ENCODE peak calls at places on chromosomes 3 and 15, in seven cellular contexts. A is lower lobe of right lung, Y is hepatocyte, G is testis, H is uterus, Z is adrenal gland, K is Panc1. D is an unnamed sample. For H3K4me1, the result is how much of the 10 kb centered on the place peaks cover.

GRCh38 chr3:147538034-147538433 is 128.9 kb downstream of the ZIC1 start:
- DNase-seq in A (no peak), Y (no peak), G (no peak), H (no peak), Z (no peak), K (no peak), D (no peak)

GRCh38 chr3:10570196-10570946 is 65.0 kb upstream of the ATP2B2 start:
- DNase-seq in A (no peak), Y (no peak), G (no peak), H (peak), Z (no peak), K (no peak), D (no peak)

GRCh38 chr3:44833394-44833793 is 28.3 kb upstream of the TMEM42 start:
- DNase-seq in A (no peak), Y (no peak), G (no peak), H (no peak), Z (no peak), K (no peak), D (no peak)

GRCh38 chr3:11356269-11356668 is 84.1 kb downstream of the ATG7 start:
- DNase-seq in A (no peak), Y (no peak), G (no peak), H (no peak), Z (no peak), K (no peak), D (no peak)

GRCh38 chr3:5197022-5197421 is 9.5 kb downstream of the EDEM1 start:
- DNase-seq in A (no peak), Y (no peak), G (no peak), H (no peak), Z (no peak), K (no peak), D (no peak)

GRCh38 chr15:43070893-43071292 is 34.9 kb downstream of the UBR1 start:
- DNase-seq in A (no peak), Y (no peak), G (no peak), H (no peak), Z (no peak), K (no peak), D (no peak)

GRCh38 chr3:50436063-50436674 is 67.3 kb downstream of the CACNA2D2 start:
- DNase-seq in A (peak), Y (peak), G (peak), H (peak), Z (peak), K (peak), D (peak)

GRCh38 chr15:96345560-96346389 is 15.3 kb downstream of the NR2F2 start:
- DNase-seq in A (no peak), Y (peak), G (peak), H (peak), Z (peak), K (no peak), D (peak)

GRCh38 chr3:129023909-129024308 is 22.8 kb downstream of the EFCC1 start:
- DNase-seq in A (no peak), Y (no peak), G (no peak), H (no peak), Z (no peak), K (no peak), D (peak)

GRCh38 chr15:58469432-58470353 is 37.9 kb downstream of the LIPC start:
- DNase-seq in A (no peak), Y (peak), G (no peak), H (no peak), Z (peak), K (no peak), D (peak)

GRCh38 chr3:101375586-101375985 is 55.2 kb upstream of the IMPG2 start:
- DNase-seq in A (no peak), Y (no peak), G (no peak), H (no peak), Z (no peak), K (no peak), D (no peak)

GRCh38 chr15:61195116-61196002 is 33.7 kb downstream of the RORA start:
- DNase-seq in A (no peak), Y (peak), G (peak), H (no peak), Z (no peak), K (peak), D (no peak)

GRCh38 chr15:63015618-63016017 is 26.9 kb upstream of the TPM1 start:
- DNase-seq in A (no peak), Y (no peak), G (no peak), H (no peak), Z (peak), K (peak), D (no peak)

GRCh38 chr3:9500108-9501050 is 53.2 kb downstream of the LHFPL4 start:
- DNase-seq in A (peak), Y (peak), G (peak), H (no peak), Z (peak), K (no peak), D (peak)

GRCh38 chr3:182740710-182741109 is 52.6 kb upstream of the ATP11B start:
- DNase-seq in A (no peak), Y (peak), G (no peak), H (no peak), Z (no peak), K (no peak), D (no peak)

GRCh38 chr15:31480356-31481058 is 153.9 kb downstream of the KLF13 start:
- DNase-seq in A (no peak), Y (no peak), G (peak), H (no peak), Z (no peak), K (no peak), D (no peak)

GRCh38 chr3:107752202-107752990 is 229.6 kb downstream of the BBX start:
- DNase-seq in A (no peak), Y (peak), G (no peak), H (no peak), Z (no peak), K (no peak), D (no peak)

GRCh38 chr3:117019082-117019713 is 309.6 kb downstream of the TUSC7 start:
- DNase-seq in A (no peak), Y (peak), G (peak), H (peak), Z (peak), K (peak), D (peak)

GRCh38 chr3:51957520-51958205 is 2.5 kb downstream of the GPR62 start:
- DNase-seq in A (no peak), Y (no peak), G (no peak), H (no peak), Z (no peak), K (no peak), D (no peak)

GRCh38 chr3:157746391-157746790 is 243.2 kb upstream of the VEPH1 start:
- DNase-seq in A (no peak), Y (no peak), G (no peak), H (no peak), Z (no peak), K (no peak), D (no peak)

GRCh38 chr3:122948398-122948797 is 79.2 kb downstream of the SEMA5B start:
- DNase-seq in A (no peak), Y (no peak), G (no peak), H (no peak), Z (no peak), K (no peak), D (no peak)

GRCh38 chr3:171374661-171375285 is 85.4 kb downstream of the TNIK start:
- DNase-seq in A (no peak), Y (no peak), G (no peak), H (no peak), Z (peak), K (no peak), D (no peak)

GRCh38 chr3:64913515-64913914 is 225.7 kb upstream of the ADAMTS9 start:
- DNase-seq in A (no peak), Y (no peak), G (no peak), H (no peak), Z (no peak), K (no peak), D (no peak)

GRCh38 chr3:186099178-186099577 is 9.7 kb downstream of the ETV5 start:
- DNase-seq in A (peak), Y (peak), G (peak), H (no peak), Z (peak), K (no peak), D (no peak)

GRCh38 chr3:197309528-197310361 is 11.3 kb upstream of the DLG1 start:
- DNase-seq in A (no peak), Y (peak), G (peak), H (no peak), Z (peak), K (no peak), D (no peak)

GRCh38 chr3:159824341-159824740 is 164.3 kb upstream of the IL12A start:
- DNase-seq in A (no peak), Y (peak), G (no peak), H (no peak), Z (no peak), K (peak), D (no peak)

GRCh38 chr3:129962600-129962999 is 11.9 kb upstream of the TRH start:
- DNase-seq in A (no peak), Y (no peak), G (no peak), H (no peak), Z (no peak), K (no peak), D (no peak)

GRCh38 chr15:72176155-72176554 is 21.4 kb downstream of the GRAMD2A start:
- DNase-seq in A (no peak), Y (no peak), G (peak), H (no peak), Z (no peak), K (no peak), D (peak)

GRCh38 chr15:30791239-30791638 is 112.5 kb upstream of the FAN1 start:
- DNase-seq in A (no peak), Y (no peak), G (no peak), H (no peak), Z (no peak), K (no peak), D (no peak)

DNA sequence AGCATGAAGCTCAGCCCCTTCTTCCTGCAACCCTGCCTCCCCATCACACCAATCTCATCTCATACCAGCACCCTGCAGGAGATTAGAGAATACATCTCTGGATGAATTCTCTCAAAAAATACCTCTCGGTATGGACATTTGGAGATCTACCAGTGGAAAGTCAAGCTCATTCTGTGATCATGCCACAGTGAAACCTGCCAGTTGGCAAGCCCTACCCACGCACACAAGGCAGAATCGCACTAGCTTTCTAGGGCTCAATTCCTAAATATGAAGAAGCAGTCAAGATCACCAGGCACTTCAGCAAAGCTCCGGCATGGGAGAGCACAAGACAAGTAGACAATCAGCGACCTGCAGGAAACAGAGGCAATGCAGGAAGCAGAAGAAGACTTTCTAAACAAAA is 221.2 kb downstream of the NTRK3 start:
- DNase-seq in A (no peak), Y (no peak), G (no peak), H (no peak), Z (no peak), K (no peak), D (no peak)
- H3K4me1 ChIP-seq in A (under half), Y (under half), G (under half), H (under half), Z (under half), K (under half), D (under half)

GRCh38 chr3:185084883-185085282 is 68.0 kb downstream of the C3orf70 start:
- DNase-seq in A (no peak), Y (no peak), G (no peak), H (no peak), Z (no peak), K (no peak), D (no peak)
- TF ChIP-seq CTCF in A (no peak), Y (no peak), G (no peak), H (peak), Z (no peak), K (no peak), D (no peak)

DNA sequence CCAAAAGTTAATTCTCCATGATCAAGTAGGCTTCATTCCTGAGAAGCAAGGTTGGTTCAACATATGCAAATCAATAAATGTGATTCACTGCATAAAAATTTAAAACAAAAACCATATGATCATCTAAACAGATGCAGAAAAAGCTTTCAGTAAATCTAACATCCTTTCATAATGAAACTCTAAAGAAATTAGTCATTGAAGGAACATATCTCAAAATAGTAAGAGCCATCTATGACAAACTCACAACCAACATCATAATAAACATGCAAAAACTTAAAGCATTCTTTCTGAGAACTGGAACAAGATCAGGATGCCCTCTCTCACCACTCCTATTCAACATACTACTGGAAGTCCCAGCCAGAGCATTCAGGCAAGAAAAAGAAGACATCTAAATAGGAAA is 254.1 kb downstream of the AGBL1 start:
- DNase-seq in A (no peak), Y (no peak), G (no peak), H (no peak), Z (no peak), K (no peak), D (no peak)
- H3K4me1 ChIP-seq in A (under half), Y (under half), G (under half), H (under half), Z (under half), K (under half), D (under half)

DNA sequence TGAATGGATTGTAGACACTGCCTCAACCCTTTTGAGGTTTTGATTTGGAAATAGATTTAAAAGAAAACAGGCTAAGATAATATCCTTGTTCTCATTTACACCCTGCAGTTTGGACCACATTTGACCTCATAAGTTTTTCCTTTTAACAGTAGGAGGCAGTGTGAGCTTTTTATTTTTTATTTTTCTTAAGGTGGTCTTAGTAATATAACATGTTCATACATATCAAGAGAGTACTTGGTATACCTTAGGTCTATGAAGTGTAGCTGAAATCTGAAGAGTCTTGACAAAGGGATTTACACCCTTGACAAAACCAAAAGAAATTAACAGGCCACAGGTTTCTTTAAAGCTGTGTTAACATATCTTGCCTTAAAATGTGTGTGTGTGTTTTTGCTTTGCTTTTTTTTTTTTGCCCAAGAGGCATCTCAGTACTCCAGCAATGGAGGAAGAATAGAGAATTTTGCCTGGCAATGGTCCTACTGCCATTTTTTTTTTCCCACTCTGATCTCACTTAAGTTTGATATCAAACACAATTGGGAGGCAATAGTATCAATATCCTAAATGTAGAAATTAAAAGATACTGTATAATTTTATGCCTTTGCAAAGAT is 3.3 kb downstream of the RAP2B start:
- DNase-seq in A (no peak), Y (no peak), G (no peak), H (no peak), Z (no peak), K (no peak), D (no peak)
- TF ChIP-seq CTCF in A (peak), Y (peak), G (no peak), H (peak), Z (no peak), K (no peak), D (no peak)

GRCh38 chr3:134367869-134368750 is 6.1 kb downstream of the AMOTL2 start:
- DNase-seq in A (no peak), Y (no peak), G (no peak), H (no peak), Z (no peak), K (no peak), D (no peak)

GRCh38 chr3:134366221-134366927 is 7.9 kb downstream of the AMOTL2 start:
- DNase-seq in A (no peak), Y (no peak), G (no peak), H (no peak), Z (no peak), K (no peak), D (no peak)

GRCh38 chr3:134366928-134367352 is 7.3 kb downstream of the AMOTL2 start:
- DNase-seq in A (no peak), Y (no peak), G (peak), H (peak), Z (no peak), K (no peak), D (no peak)

GRCh38 chr3:134368751-134369105 is 5.5 kb downstream of the AMOTL2 start:
- DNase-seq in A (no peak), Y (no peak), G (no peak), H (no peak), Z (no peak), K (no peak), D (no peak)

DNA sequence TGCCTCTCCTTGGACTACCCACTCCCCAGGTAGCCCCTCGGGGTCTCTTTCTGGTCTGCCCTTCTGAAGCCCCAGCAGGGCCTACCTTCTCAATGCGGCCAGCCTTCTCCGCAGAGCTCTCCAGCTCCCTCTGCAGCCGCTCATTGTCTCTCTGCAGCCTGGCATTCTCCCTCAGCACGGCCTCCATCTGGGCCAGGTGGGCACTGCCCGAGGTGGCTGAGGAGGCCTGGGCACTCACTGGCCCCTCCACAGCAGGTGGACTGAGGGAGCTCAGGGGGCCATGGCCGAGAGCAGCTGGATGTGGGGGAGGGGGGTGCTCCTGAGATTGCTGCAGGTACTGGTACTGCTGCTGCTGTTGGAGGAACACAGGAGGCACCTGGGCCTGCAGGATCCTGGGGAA is 6.8 kb downstream of the AMOTL2 start:
- DNase-seq in A (no peak), Y (no peak), G (no peak), H (no peak), Z (peak), K (no peak), D (no peak)
- H3K4me1 ChIP-seq in A (half or more), Y (half or more), G (under half), H (under half), Z (half or more), K (half or more), D (under half)

GRCh38 chr3:141644931-141645330 is 93.2 kb upstream of the RNF7 start:
- DNase-seq in A (peak), Y (peak), G (peak), H (peak), Z (peak), K (peak), D (peak)
- TF ChIP-seq CTCF in A (peak), Y (peak), G (peak), H (peak), Z (peak), K (peak), D (no peak)

DNA sequence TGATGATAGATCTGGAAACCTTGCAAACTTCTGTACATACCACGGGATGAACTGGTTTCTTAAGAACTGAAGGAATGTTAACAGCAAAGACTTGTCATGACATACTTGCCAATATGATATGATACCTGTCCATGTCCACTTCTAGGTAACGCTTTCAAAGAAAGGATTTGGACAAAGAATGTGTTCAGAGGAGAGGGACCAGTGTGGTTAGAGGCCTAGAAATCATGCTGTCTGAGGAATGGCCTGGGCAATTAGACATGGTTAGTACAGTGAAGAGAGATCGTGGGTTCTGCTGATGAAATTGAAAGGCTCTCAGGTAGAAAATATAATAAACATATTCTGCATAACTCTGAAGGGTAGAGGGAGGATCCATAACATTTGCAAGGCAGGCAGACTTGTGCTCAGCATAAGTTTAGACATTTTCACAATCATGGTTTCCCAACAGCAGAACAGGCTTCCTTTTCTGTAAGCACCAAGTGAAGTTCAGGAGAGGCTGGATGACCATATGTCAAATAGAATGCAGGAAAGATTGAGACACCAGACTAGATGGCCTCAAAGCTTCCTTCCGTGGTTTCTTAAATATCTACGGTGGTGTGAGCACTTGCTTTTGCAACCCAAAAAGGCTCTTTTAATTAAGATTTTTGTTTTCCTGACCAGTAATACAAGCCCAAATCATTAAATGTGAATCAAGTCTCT is 39.9 kb downstream of the TGFBR2 start:
- DNase-seq in A (no peak), Y (no peak), G (no peak), H (no peak), Z (no peak), K (no peak), D (no peak)
- H3K4me1 ChIP-seq in A (half or more), Y (under half), G (under half), H (under half), Z (half or more), K (under half), D (under half)

GRCh38 chr15:81813215-81813614 is 232.6 kb downstream of the MEX3B start:
- DNase-seq in A (no peak), Y (peak), G (no peak), H (no peak), Z (no peak), K (no peak), D (no peak)

GRCh38 chr15:81814882-81815455 is 230.8 kb downstream of the MEX3B start:
- DNase-seq in A (no peak), Y (peak), G (no peak), H (no peak), Z (no peak), K (no peak), D (no peak)

DNA sequence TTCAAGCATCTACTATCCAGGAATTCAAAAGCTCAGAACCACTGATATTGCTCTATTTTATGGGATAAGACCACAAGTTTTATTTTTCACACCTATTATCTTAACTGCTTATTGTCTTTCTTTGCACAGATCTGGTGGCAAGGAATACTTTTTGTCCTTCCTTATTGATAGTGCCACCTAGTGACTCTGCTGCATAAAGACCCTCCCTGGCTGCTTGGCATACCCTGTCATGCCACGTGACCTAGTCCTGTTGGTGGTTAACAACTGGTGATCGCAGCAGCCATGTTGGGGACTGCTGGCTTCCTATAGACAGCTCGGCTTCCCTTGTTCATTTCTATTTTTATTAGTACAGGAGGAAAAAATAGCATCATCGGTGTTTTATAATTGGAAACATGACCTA is 236.3 kb downstream of the MEX3B start:
- DNase-seq in A (no peak), Y (peak), G (peak), H (no peak), Z (no peak), K (no peak), D (no peak)
- TF ChIP-seq CTCF in A (no peak), Y (peak), G (no peak), H (no peak), Z (no peak), K (peak), D (no peak)

D was measured in ovary.